ENCODE peak calls at places on chromosome 6, in seven cellular contexts. M, B, O, J, N, R and Z are unnamed samples.

GRCh38 chr6:150143521-150144293 is 863 bp downstream of the PPP1R14C start:
- DNase-seq in M (no peak), B (peak; percentile 29), O (no peak), J (peak; percentile 60), N (no peak), R (no peak), Z (no peak)

GRCh38 chr6:38567436-38567835 is 72.3 kb downstream of the BTBD9 start:
- DNase-seq in M (peak; percentile 93), B (no peak), O (peak; percentile 35), J (no peak), N (peak; percentile 60), R (no peak), Z (peak; percentile 90)

GRCh38 chr6:74510878-74511277 is 695.0 kb downstream of the COL12A1 start:
- DNase-seq in M (peak; percentile 21), B (no peak), O (no peak), J (no peak), N (no peak), R (no peak), Z (peak; percentile 9)

GRCh38 chr6:36724514-36725385 is 27.1 kb downstream of the RAB44 start:
- DNase-seq in M (peak; percentile 65), B (no peak), O (peak; percentile 49), J (peak; percentile 72), N (peak; percentile 85), R (peak; percentile 64), Z (peak; percentile 52)

GRCh38 chr6:34189806-34190503 is 44.1 kb upstream of the GRM4 start:
- DNase-seq in M (no peak), B (no peak), O (no peak), J (no peak), N (no peak), R (peak; percentile 68), Z (no peak)

GRCh38 chr6:90222724-90223198 is 73.9 kb downstream of the BACH2 start:
- DNase-seq in M (peak; percentile 65), B (no peak), O (peak; percentile 81), J (no peak), N (no peak), R (no peak), Z (no peak)

GRCh38 chr6:87660226-87660886 is 41.7 kb downstream of the AKIRIN2 start:
- DNase-seq in M (peak; percentile 83), B (no peak), O (no peak), J (no peak), N (no peak), R (no peak), Z (peak; percentile 76)

GRCh38 chr6:30263734-30264133 is 50.5 kb upstream of the TRIM26 start:
- DNase-seq in M (peak; percentile 72), B (no peak), O (peak; percentile 68), J (no peak), N (peak; percentile 46), R (no peak), Z (peak; percentile 67)

GRCh38 chr6:4134841-4135664 is at the start of gene ECI2:
- DNase-seq in M (peak; percentile 27), B (no peak), O (peak; percentile 37), J (peak; percentile 92), N (peak; percentile 81), R (peak; percentile 65), Z (no peak)

GRCh38 chr6:79422666-79423065 is 114.6 kb downstream of the LCA5 start:
- DNase-seq in M (no peak), B (no peak), O (no peak), J (no peak), N (no peak), R (no peak), Z (no peak)

GRCh38 chr6:161963634-161964244 is 689.9 kb upstream of the AGPAT4 start:
- DNase-seq in M (no peak), B (no peak), O (no peak), J (peak; percentile 14), N (no peak), R (no peak), Z (no peak)

GRCh38 chr6:170506446-170506845 is 46.7 kb downstream of the PSMB1 start:
- DNase-seq in M (no peak), B (no peak), O (no peak), J (no peak), N (no peak), R (no peak), Z (no peak)

GRCh38 chr6:84258866-84259265 is 31.4 kb upstream of the CEP162 start:
- DNase-seq in M (no peak), B (no peak), O (no peak), J (no peak), N (no peak), R (no peak), Z (no peak)

GRCh38 chr6:163195721-163196691 is 218.5 kb upstream of the QKI start:
- DNase-seq in M (no peak), B (no peak), O (no peak), J (no peak), N (no peak), R (no peak), Z (no peak)

GRCh38 chr6:35018746-35019145 is 122.4 kb downstream of the TCP11 start:
- DNase-seq in M (no peak), B (no peak), O (no peak), J (no peak), N (no peak), R (no peak), Z (no peak)

GRCh38 chr6:161922631-161923119 is 648.8 kb upstream of the AGPAT4 start:
- DNase-seq in M (peak; percentile 65), B (no peak), O (peak; percentile 49), J (peak; percentile 52), N (peak; percentile 69), R (peak; percentile 26), Z (peak; percentile 78)

GRCh38 chr6:16187185-16187584 is 51.2 kb upstream of the GMPR start:
- DNase-seq in M (no peak), B (no peak), O (no peak), J (no peak), N (no peak), R (no peak), Z (no peak)

GRCh38 chr6:53192590-53193232 is 44.1 kb upstream of the GCM1 start:
- DNase-seq in M (no peak), B (peak; percentile 5), O (no peak), J (peak; percentile 56), N (no peak), R (no peak), Z (peak; percentile 23)

GRCh38 chr6:167577891-167578361 is 248.8 kb upstream of the AFDN start:
- DNase-seq in M (no peak), B (no peak), O (no peak), J (no peak), N (no peak), R (no peak), Z (no peak)
- H3K9me3 ChIP-seq in M (peaks cover 55% of the 10 kb centered on the region), B (no peaks in the 10 kb centered on the region), O (no peaks in the 10 kb centered on the region), J (no peaks in the 10 kb centered on the region), N (no peaks in the 10 kb centered on the region), R (no peaks in the 10 kb centered on the region), Z (no peaks in the 10 kb centered on the region)

GRCh38 chr6:81944661-81945060 is 192.2 kb upstream of the TENT5A start:
- DNase-seq in M (no peak), B (no peak), O (no peak), J (no peak), N (no peak), R (no peak), Z (no peak)
- H2AFZ ChIP-seq in M (no peak overlapping the region), B (no peak overlapping the region), O (no peak overlapping the region), J (no peak overlapping the region), N (no peak overlapping the region), R (no peak overlapping the region), Z (no peak overlapping the region)

DNA sequence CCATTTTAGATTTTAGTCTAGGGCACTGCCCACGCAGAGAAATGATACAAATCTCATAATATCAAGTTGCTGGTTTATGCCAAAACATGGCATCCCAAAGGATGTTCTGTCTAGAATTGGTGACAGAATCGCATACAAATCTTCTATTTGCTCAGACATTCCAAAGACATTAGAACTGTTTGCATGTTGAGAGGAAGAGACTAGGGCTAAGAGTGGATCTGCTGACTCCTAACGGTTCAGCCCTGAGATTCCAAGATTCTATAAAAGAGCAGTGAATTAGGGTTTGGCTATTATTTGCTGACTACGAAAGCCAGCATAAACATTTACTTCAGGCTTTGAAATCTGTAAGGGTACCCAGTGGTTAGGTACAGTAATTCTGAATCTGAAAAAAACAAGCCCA is 3.6 kb downstream of the EPB41L2 start:
- DNase-seq in M (peak; percentile 73), B (no peak), O (no peak), J (no peak), N (no peak), R (no peak), Z (peak; percentile 53)
- H3K9me3 ChIP-seq in M (peaks cover 14% of the 10 kb centered on the region), B (peaks cover 18% of the 10 kb centered on the region), O (peaks cover 18% of the 10 kb centered on the region), J (peaks cover 5% of the 10 kb centered on the region), N (no peaks in the 10 kb centered on the region), R (peaks cover 36% of the 10 kb centered on the region), Z (no peaks in the 10 kb centered on the region)

GRCh38 chr6:116629467-116630063 is 13.3 kb downstream of the RSPH4A start:
- DNase-seq in M (no peak), B (no peak), O (no peak), J (no peak), N (no peak), R (no peak), Z (no peak)
- H2AFZ ChIP-seq in M (no peak overlapping the region), B (no peak overlapping the region), O (no peak overlapping the region), J (no peak overlapping the region), N (no peak overlapping the region), R (no peak overlapping the region), Z (no peak overlapping the region)

GRCh38 chr6:168165891-168166290 is 86.9 kb upstream of the FRMD1 start:
- DNase-seq in M (no peak), B (no peak), O (no peak), J (no peak), N (no peak), R (no peak), Z (no peak)

GRCh38 chr6:168164462-168165061 is 85.5 kb upstream of the FRMD1 start:
- DNase-seq in M (no peak), B (no peak), O (no peak), J (no peak), N (no peak), R (no peak), Z (no peak)

GRCh38 chr6:168166627-168167026 is 87.6 kb upstream of the FRMD1 start:
- DNase-seq in M (no peak), B (no peak), O (no peak), J (no peak), N (no peak), R (no peak), Z (no peak)

GRCh38 chr6:168163096-168163731 is 84.2 kb upstream of the FRMD1 start:
- DNase-seq in M (peak; percentile 7), B (no peak), O (no peak), J (peak; percentile 34), N (peak; percentile 87), R (no peak), Z (no peak)

GRCh38 chr6:168165373-168165772 is 86.4 kb upstream of the FRMD1 start:
- DNase-seq in M (no peak), B (no peak), O (no peak), J (no peak), N (no peak), R (no peak), Z (no peak)
- H3K9me3 ChIP-seq in M (peaks cover 10% of the 10 kb centered on the region), B (no peaks in the 10 kb centered on the region), O (no peaks in the 10 kb centered on the region), J (no peaks in the 10 kb centered on the region), N (no peaks in the 10 kb centered on the region), R (no peaks in the 10 kb centered on the region), Z (no peaks in the 10 kb centered on the region)

GRCh38 chr6:113686049-113686448 is 171.1 kb upstream of the MARCKS start:
- DNase-seq in M (no peak), B (no peak), O (no peak), J (no peak), N (no peak), R (no peak), Z (no peak)
- H2AFZ ChIP-seq in M (no peak overlapping the region), B (no peak overlapping the region), O (no peak overlapping the region), J (no peak overlapping the region), N (no peak overlapping the region), R (no peak overlapping the region), Z (no peak overlapping the region)

GRCh38 chr6:40194771-40195170 is 260.5 kb upstream of the MOCS1 start:
- DNase-seq in M (no peak), B (no peak), O (no peak), J (no peak), N (no peak), R (no peak), Z (no peak)
- H3K9me3 ChIP-seq in M (peaks cover 7% of the 10 kb centered on the region), B (no peaks in the 10 kb centered on the region), O (no peaks in the 10 kb centered on the region), J (no peaks in the 10 kb centered on the region), N (no peaks in the 10 kb centered on the region), R (no peaks in the 10 kb centered on the region), Z (no peaks in the 10 kb centered on the region)